ENCODE peak calls at places on chromosomes 2 and 18, in six cellular contexts. R is GM12892, G is GM12878, Q is K562, L is H1, C is HepG2. D is an unnamed sample.

GRCh38 chr2:158006961-158007664 is 94.6 kb upstream of the UPP2 start:
- DNase-seq in C (no peak), R (no peak), Q (peak; percentile 26), L (no peak), G (no peak), D (no peak)

GRCh38 chr2:141475801-141476200 is 655.0 kb downstream of the LRP1B start:
- DNase-seq in G (no peak), C (no peak), Q (no peak), L (no peak), R (no peak), D (no peak)

GRCh38 chr2:112151275-112151674 is 13.1 kb downstream of the FBLN7 start:
- DNase-seq in G (no peak), Q (no peak), C (no peak), L (no peak), R (no peak), D (no peak)

GRCh38 chr2:162926907-162927306 is 88.3 kb upstream of the KCNH7 start:
- DNase-seq in L (no peak), C (no peak), R (no peak), Q (no peak), G (no peak), D (no peak)

GRCh38 chr2:13522917-13523821 is 806.4 kb downstream of the TRIB2 start:
- DNase-seq in Q (no peak), L (no peak), C (no peak), G (peak; percentile 88), R (peak; percentile 4), D (no peak)

GRCh38 chr2:26414291-26414690 is 12.6 kb downstream of the DRC1 start:
- DNase-seq in L (no peak), Q (no peak), R (no peak), C (no peak), G (no peak), D (no peak)

GRCh38 chr2:239468491-239469017 is 67.7 kb upstream of the HDAC4 start:
- DNase-seq in G (no peak), Q (no peak), R (no peak), C (no peak), L (no peak), D (no peak)

GRCh38 chr2:96113367-96113677 is 3.0 kb downstream of the ADRA2B start:
- DNase-seq in L (no peak), C (no peak), R (no peak), G (no peak), Q (no peak), D (no peak)

GRCh38 chr2:161586517-161587167 is 37.6 kb upstream of the SLC4A10 start:
- DNase-seq in G (no peak), L (no peak), R (no peak), Q (peak; percentile 16), C (peak; percentile 22), D (no peak)

GRCh38 chr2:226427538-226428307 is 371.9 kb downstream of the IRS1 start:
- DNase-seq in G (no peak), Q (no peak), R (no peak), L (no peak), C (peak; percentile 20), D (no peak)

GRCh38 chr18:49550621-49551020 is 11.2 kb upstream of the LIPG start:
- DNase-seq in G (no peak), C (no peak), Q (no peak), R (no peak), L (no peak), D (no peak)

GRCh38 chr2:205296959-205297358 is 385.3 kb upstream of the NRP2 start:
- DNase-seq in L (no peak), G (no peak), C (no peak), R (no peak), Q (no peak), D (no peak)

GRCh38 chr2:235394278-235394828 is 99.5 kb upstream of the AGAP1 start:
- DNase-seq in Q (peak; percentile 41), C (peak; percentile 49), L (no peak), G (no peak), R (no peak), D (no peak)

GRCh38 chr2:190649798-190650390 is 1.0 kb downstream of the NAB1 start:
- DNase-seq in L (no peak), R (no peak), C (peak; percentile 47), Q (peak; percentile 45), G (no peak), D (no peak)

GRCh38 chr2:187567126-187567525 is 12.9 kb upstream of the TFPI start:
- DNase-seq in Q (no peak), R (no peak), C (peak; percentile 82), L (no peak), G (no peak), D (no peak)

GRCh38 chr2:33291278-33292013 is 185.0 kb upstream of the RASGRP3 start:
- DNase-seq in Q (no peak), C (peak; percentile 52), L (no peak), R (no peak), G (no peak), D (no peak)

GRCh38 chr2:196887431-196887830 is 39.1 kb downstream of the PGAP1 start:
- DNase-seq in Q (no peak), R (no peak), L (no peak), G (no peak), C (no peak), D (no peak)

GRCh38 chr2:45943231-45944044 is 292.0 kb downstream of the PRKCE start:
- DNase-seq in C (no peak), R (no peak), L (no peak), Q (no peak), G (no peak), D (no peak)

GRCh38 chr2:163736433-163737168 is 793 bp upstream of the FIGN start:
- DNase-seq in Q (no peak), C (peak; percentile 58), L (peak; percentile 43), R (peak; percentile 2), G (no peak), D (peak; percentile 9)

GRCh38 chr2:120628248-120628647 is 107.4 kb upstream of the GLI2 start:
- DNase-seq in G (no peak), R (no peak), C (no peak), L (no peak), Q (no peak), D (no peak)

GRCh38 chr2:96119389-96119751 is 3.0 kb upstream of the ADRA2B start:
- DNase-seq in L (no peak), Q (no peak), R (no peak), G (no peak), C (no peak), D (no peak)

GRCh38 chr2:189516546-189516945 is 64.0 kb downstream of the SLC40A1 start:
- DNase-seq in C (no peak), L (no peak), Q (peak; percentile 65), G (no peak), R (no peak), D (no peak)

GRCh38 chr2:64636105-64636873 is 17.4 kb downstream of the SERTAD2 start:
- DNase-seq in C (no peak), R (peak; percentile 59), Q (no peak), G (peak; percentile 71), L (no peak), D (peak; percentile 49)

GRCh38 chr18:62717850-62718229 is 2.5 kb downstream of the PHLPP1 start:
- DNase-seq in L (no peak), C (no peak), R (no peak), Q (no peak), G (no peak), D (no peak)

GRCh38 chr2:71472019-71472418 is 18.7 kb downstream of the DYSF start:
- DNase-seq in C (no peak), L (no peak), R (no peak), G (no peak), Q (no peak), D (no peak)

GRCh38 chr2:25608718-25609117 is 64.7 kb downstream of the DTNB start:
- DNase-seq in Q (no peak), C (peak; percentile 32), G (no peak), L (no peak), R (no peak), D (no peak)

GRCh38 chr18:79472176-79472575 is 76.4 kb downstream of the NFATC1 start:
- DNase-seq in C (no peak), R (no peak), Q (no peak), L (no peak), G (no peak), D (no peak)

GRCh38 chr2:129888896-129889295 is 90.6 kb upstream of the RAB6C start:
- DNase-seq in L (no peak), R (no peak), Q (no peak), G (no peak), C (no peak), D (no peak)

GRCh38 chr2:142841788-142842187 is 35.7 kb upstream of the KYNU start:
- DNase-seq in R (no peak), Q (no peak), L (no peak), C (no peak), G (no peak), D (no peak)

GRCh38 chr2:57880967-57881366 is 165.6 kb upstream of the VRK2 start:
- DNase-seq in Q (no peak), L (no peak), G (no peak), R (no peak), C (no peak), D (no peak)

GRCh38 chr18:69898241-69898861 is 49.3 kb downstream of the CD226 start:
- DNase-seq in Q (no peak), L (no peak), R (no peak), G (no peak), C (peak; percentile 18), D (peak; percentile 16)

GRCh38 chr2:27494944-27495554 is at the start of gene FNDC4:
- DNase-seq in C (no peak), L (no peak), R (no peak), G (no peak), Q (peak; percentile 41), D (no peak)
- TF ChIP-seq TAF1 in C (peak; percentile 21), L (peak; percentile 92), R (no peak), G (no peak), Q (no peak), D (no peak)

GRCh38 chr2:37925063-37925897 is at the start of gene RMDN2:
- DNase-seq in L (peak; percentile 90), G (peak; percentile 42), C (peak; percentile 97), Q (peak; percentile 91), R (peak; percentile 69), D (peak; percentile 71)
- TF ChIP-seq POLR2A in L (peak; percentile 97), G (peak; percentile 87), C (peak; percentile 97), Q (peak; percentile 89), R (peak; percentile 93), D (peak; percentile 93)

GRCh38 chr2:198763793-198764192 is 693.9 kb downstream of the SATB2 start:
- DNase-seq in C (no peak), Q (no peak), L (no peak), R (no peak), G (no peak), D (no peak)
- TF ChIP-seq TAF1 in C (no peak), Q (no peak), L (no peak), R (no peak), G (no peak), D (no peak)

GRCh38 chr2:97646977-97647376 is 1.1 kb downstream of the COX5B start:
- DNase-seq in C (no peak), Q (no peak), L (no peak), G (no peak), R (no peak), D (no peak)

GRCh38 chr2:97645112-97645699 is 656 bp upstream of the COX5B start:
- DNase-seq in G (no peak), R (no peak), C (no peak), L (no peak), Q (peak; percentile 60), D (no peak)

GRCh38 chr2:97651114-97651513 is 5.3 kb downstream of the COX5B start:
- DNase-seq in G (no peak), Q (no peak), C (no peak), L (no peak), R (no peak), D (no peak)

GRCh38 chr2:97644023-97644717 is 1.7 kb upstream of the COX5B start:
- DNase-seq in C (no peak), Q (no peak), R (no peak), L (no peak), G (no peak), D (no peak)

GRCh38 chr2:97645700-97646629 is at the start of gene COX5B:
- DNase-seq in Q (peak; percentile 99), R (peak; percentile 97), G (peak; percentile 89), L (peak; percentile 90), C (peak; percentile 98), D (peak; percentile 98)
- TF ChIP-seq POLR2A in Q (peak; percentile 96), R (peak; percentile 94), G (peak; percentile 97), L (peak; percentile 76), C (peak; percentile 92), D (peak; percentile 93)

D was measured in GM12891.